ENCODE peak calls at places on chromosomes 7 and 10, in four cellular contexts. E is GM12878, Q is K562, T is HepG2. I is an unnamed sample.

GRCh38 chr10:12927896-12928295 is 73.6 kb downstream of the CCDC3 start:
- DNase-seq in E (no peak), Q (no peak), T (no peak), I (no peak)

GRCh38 chr7:34928560-34928959 is 108.7 kb downstream of the DPY19L1 start:
- DNase-seq in E (no peak), Q (no peak), T (no peak), I (no peak)

GRCh38 chr7:117325836-117326235 is 3.0 kb upstream of the WNT2 start:
- DNase-seq in E (no peak), Q (no peak), T (no peak), I (no peak)

GRCh38 chr10:811379-811778 is 120.1 kb downstream of the LARP4B start:
- DNase-seq in E (no peak), Q (no peak), T (no peak), I (no peak)

GRCh38 chr10:122446668-122447410 is 7.6 kb upstream of the ARMS2 start:
- DNase-seq in E (no peak), Q (no peak), T (no peak), I (peak; percentile 36)

GRCh38 chr7:6650521-6651011 is 13.4 kb downstream of the ZNF316 start:
- DNase-seq in E (no peak), Q (peak; percentile 9), T (no peak), I (no peak)

GRCh38 chr10:21161647-21162046 is 264.5 kb upstream of the NEBL start:
- DNase-seq in E (no peak), Q (no peak), T (no peak), I (no peak)

GRCh38 chr7:19368540-19368939 is 223.3 kb upstream of the FERD3L start:
- DNase-seq in E (no peak), Q (no peak), T (no peak), I (no peak)

GRCh38 chr7:17931069-17931468 is 9.2 kb downstream of the SNX13 start:
- DNase-seq in E (no peak), Q (no peak), T (no peak), I (no peak)

GRCh38 chr10:69360485-69361302 is 56.0 kb downstream of the TACR2 start:
- DNase-seq in E (no peak), Q (no peak), T (no peak), I (no peak)

GRCh38 chr10:103659674-103660363 is 166.3 kb downstream of the NEURL1 start:
- DNase-seq in E (no peak), Q (no peak), T (peak; percentile 75), I (no peak)

GRCh38 chr7:40717242-40717641 is 582.4 kb downstream of the SUGCT start:
- DNase-seq in E (no peak), Q (no peak), T (peak; percentile 25), I (peak; percentile 81)

GRCh38 chr10:283916-284356 is 148.7 kb downstream of the ZMYND11 start:
- DNase-seq in E (peak; percentile 79), Q (no peak), T (no peak), I (no peak)

GRCh38 chr7:8295638-8296361 is 33.8 kb upstream of the ICA1 start:
- DNase-seq in E (peak; percentile 43), Q (peak; percentile 50), T (peak; percentile 80), I (peak; percentile 89)

GRCh38 chr7:157493017-157493416 is 156.2 kb downstream of the DNAJB6 start:
- DNase-seq in E (no peak), Q (no peak), T (no peak), I (no peak)

GRCh38 chr7:22858640-22859561 is 36.3 kb upstream of the TOMM7 start:
- DNase-seq in E (no peak), Q (no peak), T (no peak), I (peak; percentile 69)
- TF ChIP-seq ZBTB33 in E (no peak), Q (no peak), T (no peak), I (no peak)

GRCh38 chr7:51265066-51265907 is 51.3 kb downstream of the COBL start:
- DNase-seq in E (no peak), Q (no peak), T (peak; percentile 60), I (no peak)

GRCh38 chr7:51262796-51263519 is 53.7 kb downstream of the COBL start:
- DNase-seq in E (no peak), Q (no peak), T (no peak), I (no peak)

GRCh38 chr7:51261117-51261835 is 55.3 kb downstream of the COBL start:
- DNase-seq in E (no peak), Q (no peak), T (no peak), I (no peak)

GRCh38 chr7:51261950-51262795 is 54.4 kb downstream of the COBL start:
- DNase-seq in E (no peak), Q (no peak), T (no peak), I (no peak)

DNA sequence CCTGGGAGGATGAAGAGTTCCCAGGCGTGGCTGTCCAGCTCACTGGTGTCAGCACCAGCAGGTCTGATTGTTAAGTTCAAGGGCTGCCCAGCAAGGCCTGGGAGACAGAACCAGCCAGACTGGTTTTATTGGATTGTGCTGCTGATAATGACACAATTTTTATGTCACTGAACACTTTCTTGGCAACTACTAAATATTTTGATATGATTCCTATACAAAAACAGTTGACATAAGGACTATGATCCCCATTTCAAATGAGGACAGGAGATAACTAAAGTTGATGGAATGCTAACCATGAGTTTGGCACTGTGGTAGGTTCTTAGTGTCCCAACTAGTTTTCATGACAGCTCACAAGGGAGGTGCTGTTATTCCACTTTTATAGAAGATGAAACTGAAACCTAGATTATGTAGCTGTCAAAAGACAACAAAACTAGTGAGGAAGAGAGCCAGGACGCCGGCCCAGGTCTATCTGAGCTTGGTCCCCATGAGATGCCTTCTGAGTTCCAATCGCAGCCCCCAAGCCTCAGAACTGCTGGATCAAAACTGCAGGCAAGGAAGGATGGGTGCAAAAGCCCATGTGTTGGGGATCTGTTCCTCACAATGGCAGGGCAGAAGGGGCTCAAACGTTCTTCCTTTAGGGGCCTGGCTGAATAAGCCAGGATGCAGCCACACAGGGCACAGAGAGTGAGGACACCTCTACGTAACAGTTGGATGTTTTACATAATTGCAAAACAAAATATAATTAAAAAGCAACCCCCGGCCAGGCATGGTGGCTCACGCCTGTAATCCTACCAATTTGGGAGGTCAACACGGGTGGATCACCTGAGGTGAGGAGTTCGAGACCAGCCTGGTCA is 52.8 kb downstream of the COBL start:
- DNase-seq in E (no peak), Q (no peak), T (no peak), I (peak; percentile 37)
- TF ChIP-seq REST in E (no peak), Q (no peak), T (no peak), I (no peak)

GRCh38 chr7:97016392-97017196 is 8.0 kb downstream of the DLX5 start:
- DNase-seq in E (no peak), Q (no peak), T (peak; percentile 76), I (no peak)
- TF ChIP-seq EZH2 in E (no peak), Q (no peak), T (no peak), I (no peak)

GRCh38 chr10:97127960-97128850 is 57.6 kb downstream of the SLIT1 start:
- DNase-seq in E (no peak), Q (no peak), T (no peak), I (no peak)
- TF ChIP-seq ZBTB33 in E (no peak), Q (no peak), T (no peak), I (no peak)

GRCh38 chr7:131649003-131649541 is 92.6 kb upstream of the PODXL start:
- DNase-seq in E (no peak), Q (no peak), T (no peak), I (no peak)
- TF ChIP-seq REST in E (no peak), Q (no peak), T (no peak), I (no peak)

DNA sequence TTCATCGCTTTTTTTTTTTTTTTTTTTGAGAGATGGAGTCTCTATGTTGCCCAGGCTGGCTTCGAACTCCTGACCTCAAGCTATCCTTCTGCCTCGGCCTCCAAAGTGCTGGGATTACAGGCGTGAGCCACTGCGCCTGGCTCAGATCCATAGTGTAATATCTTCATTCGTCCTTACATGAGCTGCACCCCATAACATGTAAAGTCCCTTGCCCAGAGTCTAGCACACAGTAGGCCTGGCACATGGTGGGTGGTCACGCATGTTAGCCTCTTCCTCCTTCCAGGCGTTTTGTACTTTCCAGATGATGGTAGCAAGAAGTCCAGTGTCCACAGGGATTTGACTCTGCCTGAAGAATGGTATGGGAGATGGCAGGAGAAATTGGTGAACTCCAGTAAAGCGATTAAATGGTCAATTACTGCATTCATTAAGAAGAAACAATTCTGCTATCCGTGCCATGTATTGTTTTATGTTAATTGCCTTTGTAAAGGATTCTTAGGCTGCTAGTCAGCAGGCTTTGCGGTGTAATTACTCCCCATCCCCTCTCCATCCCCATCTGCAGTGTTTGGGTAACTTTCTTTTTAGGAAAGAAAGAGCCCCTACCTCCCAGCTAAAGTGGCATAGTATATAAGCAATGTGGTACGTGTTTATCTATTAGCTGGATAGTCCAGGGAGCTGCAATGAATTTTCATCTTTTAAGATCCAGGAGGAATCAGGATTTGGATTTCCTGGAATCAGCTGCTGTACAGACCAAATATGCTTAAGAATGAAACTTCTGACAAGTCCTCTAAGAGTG is 1.2 kb downstream of the TPST1 start:
- DNase-seq in E (no peak), Q (no peak), T (no peak), I (no peak)
- TF ChIP-seq EZH2 in E (no peak), Q (no peak), T (no peak), I (no peak)

DNA sequence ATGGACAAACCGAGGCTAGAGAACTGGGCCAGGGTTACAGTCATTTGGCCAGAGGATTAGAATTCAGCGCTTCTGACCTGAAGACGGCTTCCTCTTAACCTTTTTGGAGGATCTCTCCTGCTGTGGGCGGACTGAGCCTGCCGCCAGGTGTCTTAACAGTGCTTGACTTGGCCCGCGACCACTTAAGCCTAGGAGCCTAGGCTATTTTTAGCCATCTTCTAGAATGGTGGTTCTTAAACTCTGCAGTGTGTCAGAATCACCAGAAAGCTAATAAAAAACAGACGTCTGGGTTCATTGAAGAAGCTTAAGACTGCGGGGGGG is 722 bp downstream of the MDH2 start:
- DNase-seq in E (no peak), Q (no peak), T (no peak), I (no peak)
- TF ChIP-seq ZBTB33 in E (no peak), Q (no peak), T (no peak), I (no peak)

GRCh38 chr7:4133491-4134044 is 548.5 kb upstream of the FOXK1 start:
- DNase-seq in E (no peak), Q (no peak), T (no peak), I (no peak)

GRCh38 chr7:4136501-4137110 is 545.5 kb upstream of the FOXK1 start:
- DNase-seq in E (no peak), Q (no peak), T (peak; percentile 19), I (no peak)

GRCh38 chr7:4134204-4134603 is 547.9 kb upstream of the FOXK1 start:
- DNase-seq in E (no peak), Q (no peak), T (peak; percentile 8), I (no peak)

GRCh38 chr7:4134631-4135030 is 547.5 kb upstream of the FOXK1 start:
- DNase-seq in E (no peak), Q (no peak), T (peak; percentile 8), I (no peak)

GRCh38 chr7:4136036-4136435 is 546.1 kb upstream of the FOXK1 start:
- DNase-seq in E (no peak), Q (no peak), T (no peak), I (no peak)
- TF ChIP-seq REST in E (no peak), Q (no peak), T (no peak), I (no peak)

DNA sequence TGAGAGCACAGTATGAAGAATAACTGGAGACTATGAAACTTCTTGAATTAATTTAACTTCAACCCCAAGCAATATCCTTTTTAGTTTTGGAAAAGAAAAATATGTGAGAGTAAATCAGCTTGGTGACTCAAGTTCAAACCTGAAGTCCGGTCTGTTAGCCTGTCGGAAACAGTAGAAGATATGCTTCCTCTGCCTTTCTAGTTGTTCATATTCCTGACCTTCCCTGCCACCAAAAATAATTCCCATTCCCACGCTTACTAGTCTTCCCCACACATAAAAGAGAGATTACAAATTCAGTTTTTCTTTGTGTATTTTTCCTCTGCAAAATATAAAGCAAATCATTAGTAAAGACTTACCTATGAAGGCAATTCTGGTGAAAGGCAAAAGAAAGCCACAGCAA is 3.6 kb downstream of the SEMA3D start:
- DNase-seq in E (no peak), Q (no peak), T (no peak), I (no peak)
- TF ChIP-seq EZH2 in E (no peak), Q (no peak), T (no peak), I (no peak)

I was measured in HCT116.